ENCODE peak calls at places on chromosomes 11 and 22, in five cellular contexts. One of them, this sample, is unnamed.

GRCh38 chr11:34798985-34799384 is 117.2 kb downstream of the APIP start:
- DNase-seq in heart right ventricle: no peak
- DNase-seq in GM12865: no peak
- DNase-seq in WTC11: no peak
- DNase-seq in fibroblast of lung: no peak
- DNase-seq in this sample: no peak

GRCh38 chr22:31585161-31585859 is 76.7 kb downstream of the PISD start:
- DNase-seq in heart right ventricle: no peak
- DNase-seq in GM12865: no peak
- DNase-seq in WTC11: no peak
- DNase-seq in fibroblast of lung: peak
- DNase-seq in this sample: peak

GRCh38 chr22:36562261-36562835 is 33.4 kb upstream of the EIF3D start:
- DNase-seq in heart right ventricle: no peak
- DNase-seq in GM12865: no peak
- DNase-seq in WTC11: no peak
- DNase-seq in fibroblast of lung: peak
- DNase-seq in this sample: peak

GRCh38 chr11:115659061-115659963 is 155.1 kb upstream of the CADM1 start:
- DNase-seq in heart right ventricle: peak
- DNase-seq in GM12865: peak
- DNase-seq in WTC11: peak
- DNase-seq in fibroblast of lung: peak
- DNase-seq in this sample: peak

GRCh38 chr22:38832005-38832978 is 11.5 kb downstream of the NPTXR start:
- DNase-seq in heart right ventricle: no peak
- DNase-seq in GM12865: no peak
- DNase-seq in WTC11: peak
- DNase-seq in fibroblast of lung: no peak
- DNase-seq in this sample: no peak

GRCh38 chr11:122863704-122864326 is 18.7 kb upstream of the JHY start:
- DNase-seq in heart right ventricle: peak
- DNase-seq in GM12865: peak
- DNase-seq in WTC11: peak
- DNase-seq in fibroblast of lung: peak
- DNase-seq in this sample: peak

GRCh38 chr11:82494988-82495432 is 238.7 kb downstream of the FAM181B start:
- DNase-seq in heart right ventricle: no peak
- DNase-seq in GM12865: peak
- DNase-seq in WTC11: peak
- DNase-seq in fibroblast of lung: no peak
- DNase-seq in this sample: no peak

GRCh38 chr11:119155733-119156492 is 7.1 kb downstream of the ABCG4 start:
- DNase-seq in heart right ventricle: no peak
- DNase-seq in GM12865: peak
- DNase-seq in WTC11: peak
- DNase-seq in fibroblast of lung: no peak
- DNase-seq in this sample: no peak

GRCh38 chr22:19871845-19872778 is 17.4 kb upstream of the GNB1L start:
- DNase-seq in heart right ventricle: no peak
- DNase-seq in GM12865: no peak
- DNase-seq in WTC11: no peak
- DNase-seq in fibroblast of lung: no peak
- DNase-seq in this sample: no peak

GRCh38 chr11:111349191-111349695 is 29.8 kb downstream of the POU2AF1 start:
- DNase-seq in heart right ventricle: no peak
- DNase-seq in GM12865: peak
- DNase-seq in WTC11: no peak
- DNase-seq in fibroblast of lung: no peak
- DNase-seq in this sample: no peak

GRCh38 chr11:123509737-123510578 is 79.9 kb downstream of the GRAMD1B start:
- DNase-seq in heart right ventricle: no peak
- DNase-seq in GM12865: no peak
- DNase-seq in WTC11: peak
- DNase-seq in fibroblast of lung: peak
- DNase-seq in this sample: peak

GRCh38 chr11:121489823-121490222 is 37.1 kb upstream of the SORL1-AS1 start:
- DNase-seq in heart right ventricle: no peak
- DNase-seq in GM12865: no peak
- DNase-seq in WTC11: no peak
- DNase-seq in fibroblast of lung: no peak
- DNase-seq in this sample: peak

GRCh38 chr22:39396156-39396796 is 3.3 kb upstream of the TAB1 start:
- DNase-seq in heart right ventricle: no peak
- DNase-seq in GM12865: no peak
- DNase-seq in WTC11: no peak
- DNase-seq in fibroblast of lung: peak
- DNase-seq in this sample: no peak

DNA sequence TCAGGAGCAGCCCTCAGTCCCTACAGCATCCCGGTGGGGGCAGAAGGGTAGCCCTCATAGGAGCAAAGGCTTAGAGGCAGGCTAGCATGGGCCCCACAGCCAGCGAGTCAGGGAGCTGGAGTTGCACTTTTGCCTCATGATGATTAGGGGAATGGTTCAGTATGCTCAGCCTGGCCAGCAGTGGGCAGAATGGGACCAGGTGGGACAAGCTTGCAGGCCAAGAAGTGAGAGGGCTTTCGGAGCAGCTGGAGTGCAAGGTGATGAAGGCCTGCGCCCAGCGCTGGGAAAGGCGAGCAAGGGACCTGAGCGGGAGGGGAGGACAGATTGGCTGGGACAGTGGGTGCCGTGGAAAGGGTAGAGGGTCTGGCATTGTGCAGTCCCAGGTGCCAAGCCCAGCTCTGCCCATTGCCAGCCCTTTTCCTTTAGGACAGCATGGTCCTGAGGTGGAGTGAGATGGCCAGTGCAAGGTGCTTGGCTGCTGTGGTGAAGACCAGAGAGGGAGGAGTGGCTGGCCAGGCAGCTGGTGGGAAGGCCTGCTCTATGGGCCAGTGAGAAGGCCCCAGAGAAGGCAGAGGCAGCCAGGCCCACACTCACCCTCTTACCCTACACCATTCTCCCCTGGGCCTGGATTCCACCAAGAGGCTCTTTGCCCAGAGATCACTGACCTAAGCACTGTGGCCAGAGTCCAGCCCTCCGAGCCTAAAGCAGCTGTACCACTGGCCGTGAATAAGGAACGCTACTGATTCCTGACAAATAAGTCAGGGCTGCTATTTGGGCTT is 47.9 kb upstream of the SUSD2 start:
- DNase-seq in heart right ventricle: no peak
- DNase-seq in GM12865: no peak
- DNase-seq in WTC11: peak
- DNase-seq in fibroblast of lung: no peak
- DNase-seq in this sample: no peak
- TF ChIP-seq CTCF in heart right ventricle: peak
- TF ChIP-seq CTCF in GM12865: peak
- TF ChIP-seq CTCF in WTC11: no peak
- TF ChIP-seq CTCF in fibroblast of lung: peak
- TF ChIP-seq CTCF in this sample: no peak

DNA sequence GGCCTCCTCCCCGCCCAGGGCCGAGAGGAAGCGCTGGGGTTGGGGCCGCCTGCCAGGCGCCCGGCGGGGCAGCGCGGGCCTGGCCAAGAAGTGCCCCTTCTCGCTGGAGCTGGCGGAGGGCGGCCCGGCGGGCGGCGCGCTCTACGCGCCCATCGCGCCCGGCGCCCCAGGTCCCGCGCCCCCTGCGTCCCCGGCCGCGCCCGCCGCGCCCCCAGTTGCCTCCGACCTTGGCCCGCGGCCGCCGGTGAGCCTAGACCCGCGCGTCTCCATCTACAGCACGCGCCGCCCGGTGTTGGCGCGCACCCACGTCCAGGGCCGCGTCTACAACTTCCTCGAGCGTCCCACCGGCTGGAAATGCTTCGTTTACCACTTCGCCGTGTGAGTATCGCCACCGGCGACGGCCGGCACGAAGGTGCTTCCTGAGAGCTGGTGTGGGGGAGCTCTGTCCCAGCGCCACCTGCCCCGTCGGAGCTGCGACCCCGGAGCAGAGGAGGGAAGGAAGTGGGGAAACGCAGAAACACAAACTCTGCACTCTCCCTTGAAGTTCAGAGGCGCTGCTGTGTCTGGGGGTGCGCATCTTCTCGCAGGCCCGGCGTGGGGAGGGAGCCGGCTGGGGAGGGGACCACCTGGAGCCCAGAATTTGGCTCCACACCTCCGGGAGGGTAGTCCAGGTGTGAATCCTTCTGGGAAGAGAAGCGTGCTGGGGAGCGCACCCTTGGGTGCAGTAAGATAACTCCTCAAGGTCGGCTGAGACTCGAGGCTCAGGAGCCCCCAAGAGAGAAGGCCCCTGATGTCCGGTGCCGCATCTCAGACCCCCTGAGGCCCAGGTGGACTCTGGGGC is 519 bp downstream of the KCNQ1 start:
- DNase-seq in heart right ventricle: no peak
- DNase-seq in GM12865: no peak
- DNase-seq in WTC11: peak
- DNase-seq in fibroblast of lung: no peak
- DNase-seq in this sample: no peak
- TF ChIP-seq CTCF in heart right ventricle: no peak
- TF ChIP-seq CTCF in GM12865: no peak
- TF ChIP-seq CTCF in WTC11: no peak
- TF ChIP-seq CTCF in fibroblast of lung: no peak
- TF ChIP-seq CTCF in this sample: no peak

DNA sequence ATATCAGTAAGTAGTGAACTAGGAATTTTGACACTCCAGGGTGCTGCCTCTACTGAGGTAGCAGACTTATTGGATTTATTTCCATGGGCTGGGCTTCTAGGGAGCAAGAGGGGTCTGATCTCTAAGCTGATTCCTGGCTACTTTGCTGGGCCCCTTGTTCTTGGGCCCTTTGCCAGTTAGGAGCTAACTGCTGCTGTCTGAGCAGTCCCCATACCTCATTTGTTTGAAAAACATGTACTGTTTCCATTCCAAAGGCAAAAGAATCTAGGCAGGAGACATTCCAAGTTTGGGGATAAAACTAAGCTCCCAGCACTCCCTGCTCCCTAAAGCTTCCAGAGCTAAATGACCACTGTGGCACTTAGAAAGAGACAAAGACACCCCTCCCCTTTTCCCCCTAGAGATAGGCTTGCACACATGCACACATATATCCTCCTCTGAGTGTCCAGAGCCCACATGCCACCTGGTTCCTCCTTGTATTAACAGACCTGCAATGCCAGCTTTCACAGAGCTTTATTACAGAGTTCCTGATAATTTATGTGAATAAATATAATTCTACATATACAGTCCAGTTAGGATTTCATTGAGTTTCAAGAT is 22.7 kb upstream of the RRM1 start:
- DNase-seq in heart right ventricle: no peak
- DNase-seq in GM12865: no peak
- DNase-seq in WTC11: no peak
- DNase-seq in fibroblast of lung: peak
- DNase-seq in this sample: no peak
- TF ChIP-seq CTCF in heart right ventricle: no peak
- TF ChIP-seq CTCF in GM12865: no peak
- TF ChIP-seq CTCF in WTC11: no peak
- TF ChIP-seq CTCF in fibroblast of lung: no peak
- TF ChIP-seq CTCF in this sample: no peak

DNA sequence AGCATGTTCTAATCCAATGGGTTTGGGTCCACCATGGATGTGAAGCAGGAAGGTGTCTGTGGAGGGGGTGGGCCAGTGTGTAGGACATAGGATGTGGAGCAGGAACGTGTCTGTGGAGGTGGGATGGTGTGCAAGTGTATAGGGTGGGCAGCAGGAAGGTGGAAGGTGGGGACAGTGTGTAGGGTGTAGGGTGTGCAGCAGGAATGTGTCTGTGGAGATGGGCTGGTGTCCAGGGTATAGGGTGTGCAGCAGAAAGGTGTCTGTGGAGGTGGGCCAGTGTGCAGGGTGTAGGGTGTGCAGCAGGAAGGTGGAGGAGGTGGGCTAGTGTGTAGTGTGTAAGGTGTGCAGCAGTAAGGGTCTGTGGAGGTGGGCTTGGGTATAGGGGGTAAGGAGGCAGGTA is 1068.0 kb downstream of the NTM start:
- DNase-seq in heart right ventricle: no peak
- DNase-seq in GM12865: no peak
- DNase-seq in WTC11: no peak
- DNase-seq in fibroblast of lung: no peak
- DNase-seq in this sample: no peak
- TF ChIP-seq CTCF in heart right ventricle: no peak
- TF ChIP-seq CTCF in GM12865: no peak
- TF ChIP-seq CTCF in WTC11: no peak
- TF ChIP-seq CTCF in fibroblast of lung: no peak
- TF ChIP-seq CTCF in this sample: no peak

DNA sequence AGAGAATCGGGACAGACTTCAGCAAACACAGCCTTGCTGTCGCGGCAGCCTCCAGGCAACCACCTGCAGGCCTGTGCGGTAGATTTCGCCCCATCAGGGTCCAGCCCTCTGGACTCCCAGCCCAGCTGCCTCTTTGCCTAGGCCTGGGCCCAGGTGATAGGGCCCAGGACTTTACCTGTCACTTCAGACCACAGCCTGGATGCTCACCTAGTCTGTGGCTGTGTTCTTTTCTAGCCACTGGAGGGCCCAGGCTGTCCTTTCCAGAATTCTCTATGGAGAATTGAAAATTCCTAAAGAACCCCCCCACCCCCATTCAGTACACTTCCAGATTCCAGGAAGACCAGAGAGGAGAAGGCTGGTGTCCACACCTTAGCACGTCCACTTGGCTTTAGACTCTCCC is 30.6 kb upstream of the RAB1B start:
- DNase-seq in heart right ventricle: no peak
- DNase-seq in GM12865: no peak
- DNase-seq in WTC11: no peak
- DNase-seq in fibroblast of lung: no peak
- DNase-seq in this sample: no peak
- TF ChIP-seq CTCF in heart right ventricle: no peak
- TF ChIP-seq CTCF in GM12865: no peak
- TF ChIP-seq CTCF in WTC11: no peak
- TF ChIP-seq CTCF in fibroblast of lung: no peak
- TF ChIP-seq CTCF in this sample: no peak

DNA sequence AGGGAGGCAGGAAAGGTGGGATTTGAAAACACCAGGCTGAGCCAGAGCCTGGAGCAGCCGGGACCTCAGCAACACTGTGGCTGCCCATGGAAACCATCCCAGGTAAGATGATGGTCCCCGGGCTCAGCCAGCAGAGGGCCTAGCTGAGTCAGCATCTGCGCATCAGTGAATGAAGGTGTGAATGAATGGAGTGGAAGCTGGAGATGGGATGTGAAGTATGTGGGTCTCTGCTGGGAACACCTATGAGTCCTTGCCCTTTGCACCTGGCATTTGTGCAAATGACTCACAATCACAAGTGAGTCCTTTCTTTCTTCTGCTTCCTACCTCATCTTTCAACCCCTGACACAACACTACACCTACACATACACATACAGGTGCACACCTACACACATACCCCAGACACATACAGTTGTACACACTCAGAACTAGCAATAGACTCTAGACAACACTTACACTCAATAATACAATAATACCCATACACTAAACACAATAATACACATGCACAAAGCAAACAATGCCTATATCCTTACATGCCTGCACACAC is 62.8 kb upstream of the PRDM11 start:
- DNase-seq in heart right ventricle: no peak
- DNase-seq in GM12865: no peak
- DNase-seq in WTC11: peak
- DNase-seq in fibroblast of lung: no peak
- DNase-seq in this sample: no peak
- TF ChIP-seq CTCF in heart right ventricle: peak
- TF ChIP-seq CTCF in GM12865: peak
- TF ChIP-seq CTCF in WTC11: no peak
- TF ChIP-seq CTCF in fibroblast of lung: peak
- TF ChIP-seq CTCF in this sample: no peak

GRCh38 chr11:104332110-104332509 is 168.2 kb upstream of the PDGFD start:
- DNase-seq in heart right ventricle: no peak
- DNase-seq in GM12865: peak
- DNase-seq in WTC11: peak
- DNase-seq in fibroblast of lung: no peak
- DNase-seq in this sample: no peak
- TF ChIP-seq CTCF in heart right ventricle: peak
- TF ChIP-seq CTCF in GM12865: peak
- TF ChIP-seq CTCF in WTC11: peak
- TF ChIP-seq CTCF in fibroblast of lung: no peak
- TF ChIP-seq CTCF in this sample: peak

GRCh38 chr11:107799245-107799859 is 59.2 kb downstream of the SLC35F2 start:
- DNase-seq in heart right ventricle: peak
- DNase-seq in GM12865: peak
- DNase-seq in WTC11: peak
- DNase-seq in fibroblast of lung: peak
- DNase-seq in this sample: peak
- TF ChIP-seq CTCF in heart right ventricle: peak
- TF ChIP-seq CTCF in GM12865: peak
- TF ChIP-seq CTCF in WTC11: peak
- TF ChIP-seq CTCF in fibroblast of lung: peak
- TF ChIP-seq CTCF in this sample: peak